ENCODE peak calls at places on chromosomes 3 and 15, in six cellular contexts. S is AG04450, H is cardiac fibroblast, P is spleen, W is GM13977, Y is astrocyte of the spinal cord. V is an unnamed sample.

GRCh38 chr3:128482857-128483656 is 9.9 kb downstream of the GATA2 start:
- DNase-seq in S (peak; percentile 67), Y (peak; percentile 40), W (no peak), P (peak; percentile 82), H (peak; percentile 70), V (no peak)

GRCh38 chr3:129992781-129993180 is 18.3 kb downstream of the TRH start:
- DNase-seq in Y (no peak), H (peak; percentile 10), W (no peak), P (no peak), S (no peak), V (no peak)

GRCh38 chr3:54773251-54773650 is 154.6 kb downstream of the LRTM1 start:
- DNase-seq in W (no peak), H (no peak), Y (no peak), S (no peak), P (no peak), V (no peak)

GRCh38 chr3:74603292-74603691 is 11.2 kb downstream of the CNTN3 start:
- DNase-seq in H (peak; percentile 21), Y (no peak), W (no peak), S (no peak), P (no peak), V (no peak)

GRCh38 chr15:38708672-38709188 is 144.1 kb upstream of the RASGRP1 start:
- DNase-seq in P (no peak), S (no peak), Y (peak; percentile 32), H (no peak), W (no peak), V (no peak)

GRCh38 chr3:25673738-25674298 is 9.1 kb upstream of the TOP2B start:
- DNase-seq in H (no peak), Y (no peak), W (no peak), S (no peak), P (no peak), V (no peak)

GRCh38 chr3:73727117-73727802 is 102.5 kb upstream of the PDZRN3 start:
- DNase-seq in S (no peak), P (no peak), Y (peak; percentile 95), W (no peak), H (peak; percentile 71), V (no peak)

GRCh38 chr3:96331341-96331740 is 483.1 kb upstream of the EPHA6 start:
- DNase-seq in H (peak; percentile 1), W (no peak), S (no peak), Y (peak; percentile 0), P (no peak), V (no peak)

GRCh38 chr3:71064976-71065763 is 518.4 kb downstream of the FOXP1 start:
- DNase-seq in Y (no peak), S (no peak), P (peak; percentile 92), W (peak; percentile 40), H (peak; percentile 62), V (no peak)

GRCh38 chr15:48062476-48062875 is 58.3 kb upstream of the SLC24A5 start:
- DNase-seq in H (peak; percentile 10), S (no peak), W (no peak), P (no peak), Y (peak; percentile 57), V (no peak)

GRCh38 chr3:65483475-65483874 is 555.2 kb downstream of the MAGI1 start:
- DNase-seq in H (no peak), S (no peak), P (peak; percentile 76), W (no peak), Y (peak; percentile 30), V (no peak)

GRCh38 chr3:184085389-184085852 is 11.4 kb upstream of the HTR3E start:
- DNase-seq in H (peak; percentile 66), S (no peak), Y (no peak), W (no peak), P (no peak), V (no peak)

GRCh38 chr3:16257304-16257703 is 7.4 kb downstream of the DPH3 start:
- DNase-seq in H (no peak), P (no peak), W (no peak), S (no peak), Y (no peak), V (no peak)

GRCh38 chr3:177579419-177579818 is 382.1 kb upstream of the TBL1XR1 start:
- DNase-seq in P (no peak), H (peak; percentile 27), W (no peak), Y (no peak), S (no peak), V (no peak)

GRCh38 chr3:19543212-19543841 is 390.7 kb downstream of the EFHB start:
- DNase-seq in P (no peak), S (no peak), Y (no peak), W (peak; percentile 7), H (peak; percentile 0), V (no peak)

GRCh38 chr3:64456674-64457073 is 231.1 kb downstream of the ADAMTS9 start:
- DNase-seq in Y (no peak), P (no peak), W (no peak), H (no peak), S (no peak), V (no peak)

GRCh38 chr3:12446298-12446697 is 38.0 kb upstream of the TSEN2 start:
- DNase-seq in P (no peak), S (no peak), W (no peak), Y (no peak), H (no peak), V (no peak)

GRCh38 chr3:64945171-64945684 is 257.4 kb upstream of the ADAMTS9 start:
- DNase-seq in P (no peak), H (no peak), Y (peak; percentile 12), W (no peak), S (no peak), V (no peak)

GRCh38 chr3:89340431-89340830 is 233.0 kb downstream of the EPHA3 start:
- DNase-seq in Y (peak; percentile 4), H (peak; percentile 9), P (no peak), S (no peak), W (no peak), V (no peak)

GRCh38 chr3:155946178-155946577 is 75.7 kb downstream of the GMPS start:
- DNase-seq in Y (peak; percentile 82), S (peak; percentile 66), W (no peak), P (no peak), H (peak; percentile 90), V (no peak)

GRCh38 chr3:61250784-61251173 is 473 bp downstream of the FHIT start:
- DNase-seq in P (no peak), S (no peak), W (no peak), H (peak; percentile 13), Y (no peak), V (no peak)

GRCh38 chr3:187186801-187187421 is 10.4 kb upstream of the RTP1 start:
- DNase-seq in W (no peak), S (peak; percentile 82), P (no peak), Y (peak; percentile 84), H (peak; percentile 85), V (no peak)

GRCh38 chr15:70196314-70197291 is 98.9 kb upstream of the TLE3 start:
- DNase-seq in P (no peak), H (peak; percentile 32), W (peak; percentile 91), Y (peak; percentile 93), S (peak; percentile 69), V (no peak)

GRCh38 chr3:56970401-56971002 is 90.0 kb upstream of the SPATA12 start:
- DNase-seq in Y (no peak), W (peak; percentile 38), P (no peak), S (no peak), H (no peak), V (no peak)

GRCh38 chr3:29644956-29645661 is 364.2 kb downstream of the RBMS3 start:
- DNase-seq in H (peak; percentile 28), S (no peak), Y (no peak), W (no peak), P (no peak), V (no peak)

GRCh38 chr15:40357723-40358491 is at the start of gene DISP2:
- DNase-seq in S (no peak), H (peak; percentile 74), P (peak; percentile 97), W (peak; percentile 100), Y (peak; percentile 71), V (peak; percentile 82)

GRCh38 chr3:140398387-140398786 is 279.5 kb upstream of the TRIM42 start:
- DNase-seq in H (no peak), Y (no peak), P (no peak), S (no peak), W (no peak), V (no peak)
- TF ChIP-seq CTCF in H (no peak), Y (no peak), P (no peak), S (no peak), W (no peak), V (no peak)

GRCh38 chr3:8606666-8607065 is 37.9 kb downstream of the SSUH2 start:
- DNase-seq in P (no peak), S (no peak), H (peak; percentile 27), W (no peak), Y (no peak), V (no peak)

GRCh38 chr3:8607285-8608040 is 37.1 kb downstream of the SSUH2 start:
- DNase-seq in W (no peak), Y (peak; percentile 80), H (peak; percentile 84), P (no peak), S (peak; percentile 37), V (no peak)

GRCh38 chr3:8610961-8611360 is 33.6 kb downstream of the SSUH2 start:
- DNase-seq in Y (no peak), W (no peak), P (no peak), S (no peak), H (no peak), V (no peak)

GRCh38 chr3:8608041-8608790 is 36.4 kb downstream of the SSUH2 start:
- DNase-seq in W (no peak), Y (no peak), S (no peak), H (no peak), P (no peak), V (no peak)

GRCh38 chr3:8608791-8609171 is 35.8 kb downstream of the SSUH2 start:
- DNase-seq in S (no peak), H (no peak), W (no peak), P (no peak), Y (no peak), V (no peak)
- TF ChIP-seq CTCF in S (no peak), H (no peak), W (no peak), P (no peak), Y (no peak), V (no peak)

GRCh38 chr3:169044341-169045113 is 619.0 kb downstream of the MECOM start:
- DNase-seq in Y (peak; percentile 73), P (no peak), S (peak; percentile 15), H (peak; percentile 90), W (no peak), V (no peak)

DNA sequence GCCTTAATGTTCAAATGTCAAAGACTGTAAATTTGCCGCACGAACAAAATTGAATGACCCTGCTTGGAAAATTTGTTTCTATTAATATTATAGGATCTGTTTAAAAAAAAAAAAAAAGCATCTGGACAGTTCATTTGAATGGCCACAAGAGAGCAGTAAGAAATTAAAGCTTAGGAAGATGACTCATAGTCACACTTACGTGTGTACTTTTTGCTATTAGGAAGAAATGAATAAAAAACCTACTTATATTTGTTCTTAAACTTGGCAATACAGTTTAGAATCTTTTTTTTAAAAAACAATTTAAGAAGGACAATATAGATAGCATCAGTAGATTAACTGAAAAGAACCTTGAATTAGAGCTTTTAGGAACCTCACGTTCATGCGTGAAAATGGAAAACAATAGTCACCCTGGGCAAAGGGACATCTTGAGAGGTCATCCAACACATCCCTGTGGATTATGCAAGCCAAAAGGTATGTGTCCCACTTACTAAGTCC is 621.8 kb downstream of the MECOM start:
- DNase-seq in H (peak; percentile 82), Y (peak; percentile 80), W (peak; percentile 3), P (no peak), S (no peak), V (no peak)
- TF ChIP-seq CTCF in H (peak; percentile 54), Y (peak; percentile 56), W (no peak), P (no peak), S (peak; percentile 66), V (peak; percentile 31)

DNA sequence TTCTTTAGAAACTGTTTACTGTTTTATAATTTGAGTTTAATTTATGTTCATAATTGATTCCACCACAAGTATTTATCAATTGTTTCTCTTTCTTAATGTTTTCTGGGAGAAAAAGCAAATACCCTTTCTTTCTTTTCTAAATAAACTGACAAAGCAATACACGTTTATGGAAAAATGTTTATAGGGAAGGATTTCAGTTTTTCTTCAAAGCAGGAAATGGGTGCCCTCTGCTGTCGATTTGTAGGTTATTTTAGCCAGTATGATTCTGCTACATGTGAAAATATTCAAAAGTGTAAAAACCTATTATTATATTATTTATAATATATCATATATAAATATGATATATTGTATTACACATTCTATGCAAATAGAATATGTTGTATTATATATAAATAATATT is 921.0 kb upstream of the ROBO1 start:
- DNase-seq in W (no peak), P (no peak), H (peak; percentile 61), S (no peak), Y (peak; percentile 50), V (no peak)
- TF ChIP-seq CTCF in W (peak; percentile 2), P (no peak), H (peak; percentile 35), S (peak; percentile 27), Y (peak; percentile 52), V (no peak)